ENCODE peak calls at places on chromosome 3, in seven cellular contexts. S is CD8-positive, alpha-beta T cell; J is heart left ventricle; G is prostate gland; N is AG09309; P is fibroblast of lung; A is GM06990. D is an unnamed sample.
A peak's percentile ranks its signal among the peaks of the same experiment; 100 is the strongest.

GRCh38 chr3:135966875-135967274 is 1.3 kb downstream of the PPP2R3A start:
- DNase-seq in S (no peak), J (no peak), G (no peak), N (no peak), P (no peak), A (no peak), D (no peak)

GRCh38 chr3:58183221-58183620 is 27.6 kb downstream of the DNASE1L3 start:
- DNase-seq in S (no peak), J (no peak), G (no peak), N (no peak), P (no peak), A (no peak), D (no peak)

GRCh38 chr3:107957506-107957905 is 133.3 kb downstream of the CD47 start:
- DNase-seq in S (no peak), J (no peak), G (no peak), N (no peak), P (no peak), A (no peak), D (no peak)

GRCh38 chr3:93843981-93844380 is 129.7 kb downstream of the PROS1 start:
- DNase-seq in S (no peak), J (no peak), G (no peak), N (peak; percentile 62), P (peak; percentile 78), A (no peak), D (no peak)

GRCh38 chr3:40985195-40985594 is 214.1 kb upstream of the CTNNB1 start:
- DNase-seq in S (no peak), J (no peak), G (no peak), N (no peak), P (no peak), A (no peak), D (no peak)

GRCh38 chr3:134527037-134527436 is 41.2 kb downstream of the CEP63 start:
- DNase-seq in S (no peak), J (no peak), G (no peak), N (no peak), P (no peak), A (peak; percentile 6), D (no peak)

GRCh38 chr3:107951111-107951510 is 139.7 kb downstream of the CD47 start:
- DNase-seq in S (no peak), J (no peak), G (no peak), N (no peak), P (no peak), A (no peak), D (no peak)

GRCh38 chr3:43288366-43288765 is 2.0 kb downstream of the SNRK start:
- DNase-seq in S (no peak), J (no peak), G (no peak), N (no peak), P (peak; percentile 61), A (peak; percentile 26), D (peak; percentile 29)

GRCh38 chr3:24128195-24129005 is 183.3 kb downstream of the NR1D2 start:
- DNase-seq in S (no peak), J (no peak), G (no peak), N (peak; percentile 80), P (peak; percentile 93), A (no peak), D (no peak)

GRCh38 chr3:32321095-32321835 is 70.4 kb upstream of the CMTM7 start:
- DNase-seq in S (no peak), J (no peak), G (no peak), N (no peak), P (no peak), A (no peak), D (no peak)

GRCh38 chr3:46112984-46113383 is 85.7 kb upstream of the XCR1 start:
- DNase-seq in S (no peak), J (no peak), G (no peak), N (no peak), P (peak; percentile 44), A (no peak), D (no peak)

GRCh38 chr3:54783611-54784010 is 144.2 kb downstream of the LRTM1 start:
- DNase-seq in S (no peak), J (no peak), G (no peak), N (peak; percentile 46), P (no peak), A (no peak), D (no peak)

GRCh38 chr3:54822206-54822605 is 105.7 kb downstream of the LRTM1 start:
- DNase-seq in S (no peak), J (peak; percentile 24), G (peak; percentile 36), N (peak; percentile 47), P (peak; percentile 24), A (no peak), D (no peak)

GRCh38 chr3:109234300-109234699 is 82.0 kb downstream of the DPPA2 start:
- DNase-seq in S (no peak), J (no peak), G (no peak), N (no peak), P (no peak), A (no peak), D (no peak)

GRCh38 chr3:34683851-34684250 is 885.4 kb downstream of the PDCD6IP start:
- DNase-seq in S (peak; percentile 33), J (peak; percentile 61), G (peak; percentile 57), N (peak; percentile 18), P (peak; percentile 5), A (no peak), D (no peak)

GRCh38 chr3:48270306-48270705 is 29.4 kb downstream of the ZNF589 start:
- DNase-seq in S (no peak), J (no peak), G (no peak), N (no peak), P (no peak), A (no peak), D (no peak)

GRCh38 chr3:48267782-48268181 is 26.9 kb downstream of the ZNF589 start:
- DNase-seq in S (peak; percentile 21), J (no peak), G (no peak), N (no peak), P (no peak), A (no peak), D (no peak)

GRCh38 chr3:48268936-48269551 is 28.1 kb downstream of the ZNF589 start:
- DNase-seq in S (no peak), J (no peak), G (peak; percentile 37), N (no peak), P (no peak), A (no peak), D (no peak)

GRCh38 chr3:48269592-48269991 is 28.7 kb downstream of the ZNF589 start:
- DNase-seq in S (no peak), J (no peak), G (no peak), N (no peak), P (no peak), A (no peak), D (no peak)

GRCh38 chr3:48268381-48268935 is 27.6 kb downstream of the ZNF589 start:
- DNase-seq in S (peak; percentile 92), J (no peak), G (peak; percentile 76), N (no peak), P (no peak), A (no peak), D (no peak)
- H3K4me3 ChIP-seq in S (peak overlapping the region; percentile 32), J (no peak overlapping the region), G (no peak overlapping the region), N (no peak overlapping the region), P (no peak overlapping the region), A (no peak overlapping the region), D (no peak overlapping the region)

GRCh38 chr3:119230071-119230470 is 10.6 kb downstream of the B4GALT4 start:
- DNase-seq in S (no peak), J (no peak), G (no peak), N (no peak), P (no peak), A (no peak), D (no peak)

GRCh38 chr3:119228290-119229145 is 12.2 kb downstream of the B4GALT4 start:
- DNase-seq in S (no peak), J (no peak), G (no peak), N (no peak), P (no peak), A (no peak), D (no peak)

GRCh38 chr3:119227064-119227850 is 13.4 kb downstream of the B4GALT4 start:
- DNase-seq in S (no peak), J (no peak), G (no peak), N (no peak), P (no peak), A (no peak), D (no peak)

GRCh38 chr3:119229190-119229589 is 11.5 kb downstream of the B4GALT4 start:
- DNase-seq in S (no peak), J (no peak), G (no peak), N (no peak), P (no peak), A (no peak), D (no peak)

GRCh38 chr3:119230745-119231144 is 9.9 kb downstream of the B4GALT4 start:
- DNase-seq in S (no peak), J (no peak), G (no peak), N (no peak), P (no peak), A (no peak), D (no peak)
- TF ChIP-seq CTCF in S (no peak), J (no peak), G (no peak), N (no peak), P (no peak), A (no peak), D (no peak)

DNA sequence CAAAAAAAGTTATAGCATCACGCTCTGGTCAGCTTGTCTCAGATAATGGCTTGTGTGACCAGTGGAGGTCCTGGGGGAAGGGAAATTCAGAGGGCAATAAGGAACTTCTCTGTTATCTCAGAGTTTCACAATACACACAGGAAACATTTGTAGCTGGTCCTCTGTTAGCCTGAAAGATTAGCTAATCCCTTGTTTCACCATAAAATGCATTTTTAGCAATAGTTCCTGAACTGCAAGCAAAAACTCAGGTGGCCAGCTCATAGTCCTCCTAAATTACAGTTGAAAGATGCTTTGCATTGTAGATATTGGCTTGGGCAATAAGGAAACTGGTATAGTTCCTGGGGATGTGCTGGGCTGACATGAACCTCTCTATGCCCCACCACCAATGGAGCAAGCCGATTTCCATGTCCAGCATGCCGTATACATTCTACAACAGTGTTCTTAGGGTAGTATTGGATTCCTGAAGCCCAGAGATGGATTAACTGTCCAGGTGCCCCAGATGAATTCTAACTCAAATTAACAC is 141.5 kb upstream of the TBL1XR1 start:
- DNase-seq in S (no peak), J (no peak), G (no peak), N (no peak), P (peak; percentile 51), A (no peak), D (no peak)
- H3K4me3 ChIP-seq in S (no peak overlapping the region), J (no peak overlapping the region), G (no peak overlapping the region), N (no peak overlapping the region), P (no peak overlapping the region), A (no peak overlapping the region), D (no peak overlapping the region)

GRCh38 chr3:81962396-81962795 is 201.0 kb upstream of the GBE1 start:
- DNase-seq in S (no peak), J (no peak), G (no peak), N (no peak), P (no peak), A (no peak), D (no peak)

GRCh38 chr3:81968628-81969027 is 207.2 kb upstream of the GBE1 start:
- DNase-seq in S (no peak), J (no peak), G (no peak), N (no peak), P (no peak), A (no peak), D (no peak)

GRCh38 chr3:81967362-81967761 is 205.9 kb upstream of the GBE1 start:
- DNase-seq in S (no peak), J (no peak), G (no peak), N (no peak), P (no peak), A (no peak), D (no peak)

DNA sequence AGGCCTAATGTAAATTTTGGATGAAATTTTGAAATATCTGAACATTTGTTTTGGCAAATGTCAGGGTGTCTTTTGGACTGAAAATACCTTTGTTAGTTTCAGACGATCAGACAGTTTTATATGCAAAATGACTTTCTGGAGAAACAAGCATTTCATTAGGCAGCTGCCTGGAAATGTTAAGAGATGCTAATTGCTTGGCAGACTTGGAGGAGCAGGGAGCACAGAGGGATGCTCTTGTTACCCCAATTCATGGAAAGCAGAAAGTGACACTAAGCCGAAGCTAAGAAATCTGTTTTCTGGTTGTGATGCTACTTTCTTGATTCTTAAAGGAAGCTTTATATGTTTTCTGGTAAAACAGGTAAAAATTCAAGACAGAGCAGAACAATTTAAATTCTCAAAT is 204.3 kb upstream of the GBE1 start:
- DNase-seq in S (no peak), J (no peak), G (no peak), N (no peak), P (no peak), A (no peak), D (no peak)
- TF ChIP-seq CTCF in S (no peak), J (no peak), G (no peak), N (no peak), P (no peak), A (no peak), D (no peak)

D was measured in GM12864.